ENCODE peak calls at places on chromosome 18, in seven cellular contexts. W is HCT116, O is neuronal stem cell, Q is BE2C, H is lower lobe of right lung, R is gastrocnemius medialis, V is body of pancreas. P is an unnamed sample. For H3K27me3, the result is how much of the 10 kb centered on the place peaks cover.

GRCh38 chr18:66534110-66534509 is 69.8 kb downstream of the CDH19 start:
- DNase-seq in O (no peak), H (no peak), R (no peak), V (no peak), Q (no peak), W (no peak), P (no peak)

GRCh38 chr18:76765649-76766048 is 56.7 kb upstream of the ZNF236 start:
- DNase-seq in V (no peak), Q (no peak), H (no peak), O (no peak), W (no peak), R (no peak), P (no peak)

GRCh38 chr18:62345909-62346308 is 20.8 kb downstream of the TNFRSF11A start:
- DNase-seq in O (no peak), Q (no peak), V (no peak), R (no peak), H (no peak), W (no peak), P (no peak)

GRCh38 chr18:23237524-23238151 is 102.4 kb downstream of the CABLES1 start:
- DNase-seq in W (no peak), H (peak), Q (no peak), R (no peak), O (no peak), V (no peak), P (peak)

GRCh38 chr18:77086034-77086433 is 46.5 kb downstream of the MBP start:
- DNase-seq in R (no peak), H (no peak), V (no peak), Q (no peak), O (no peak), W (no peak), P (peak)

GRCh38 chr18:3985664-3986063 is 469.4 kb downstream of the DLGAP1 start:
- DNase-seq in R (no peak), O (no peak), V (no peak), Q (no peak), W (no peak), H (no peak), P (no peak)

GRCh38 chr18:12121175-12122095 is 27.8 kb downstream of the ANKRD62 start:
- DNase-seq in R (no peak), W (peak), H (no peak), Q (no peak), V (no peak), O (no peak), P (no peak)

GRCh38 chr18:48639772-48640432 is 101.1 kb downstream of the CTIF start:
- DNase-seq in R (no peak), W (no peak), H (no peak), Q (no peak), V (no peak), O (no peak), P (no peak)

GRCh38 chr18:21803495-21803894 is 62.9 kb downstream of the MIB1 start:
- DNase-seq in Q (no peak), H (no peak), R (no peak), V (no peak), O (no peak), W (no peak), P (no peak)

GRCh38 chr18:55324166-55324565 is 263.8 kb downstream of the TCF4 start:
- DNase-seq in Q (no peak), W (no peak), R (no peak), O (no peak), V (no peak), H (no peak), P (no peak)

GRCh38 chr18:71899183-71899582 is 645.0 kb downstream of the CBLN2 start:
- DNase-seq in W (no peak), H (no peak), O (no peak), V (no peak), Q (no peak), R (no peak), P (no peak)

GRCh38 chr18:49876536-49876935 is 63.2 kb upstream of the ACAA2 start:
- DNase-seq in R (no peak), H (no peak), W (no peak), O (no peak), Q (no peak), V (no peak), P (no peak)

GRCh38 chr18:13401404-13401803 is 182.8 kb downstream of the LDLRAD4 start:
- DNase-seq in R (no peak), Q (no peak), V (no peak), O (no peak), H (no peak), W (no peak), P (no peak)

GRCh38 chr18:29034113-29034856 is 857.4 kb upstream of the CDH2 start:
- DNase-seq in R (no peak), O (no peak), W (no peak), H (no peak), Q (no peak), V (no peak), P (no peak)

GRCh38 chr18:69484699-69485396 is 84.2 kb downstream of the DOK6 start:
- DNase-seq in H (no peak), Q (no peak), R (no peak), O (no peak), W (no peak), V (no peak), P (peak)

GRCh38 chr18:23814977-23815614 is 125.8 kb downstream of the LAMA3 start:
- DNase-seq in Q (no peak), V (no peak), H (no peak), R (peak), W (no peak), O (no peak), P (no peak)

GRCh38 chr18:21678897-21679296 is 25.7 kb downstream of the ABHD3 start:
- DNase-seq in Q (no peak), O (no peak), R (no peak), W (no peak), V (no peak), H (no peak), P (no peak)

GRCh38 chr18:37847544-37847943 is 281.9 kb upstream of the CELF4 start:
- DNase-seq in R (no peak), V (no peak), Q (no peak), W (no peak), H (no peak), O (no peak), P (no peak)

GRCh38 chr18:23723121-23723520 is 33.9 kb downstream of the LAMA3 start:
- DNase-seq in O (no peak), V (no peak), W (no peak), H (no peak), R (no peak), Q (no peak), P (no peak)

GRCh38 chr18:63975632-63976031 is 5.8 kb downstream of the SERPINB8 start:
- DNase-seq in V (no peak), W (no peak), R (no peak), O (no peak), Q (no peak), H (no peak), P (no peak)

GRCh38 chr18:63977040-63977439 is 7.2 kb downstream of the SERPINB8 start:
- DNase-seq in R (no peak), Q (no peak), V (no peak), O (no peak), W (no peak), H (no peak), P (no peak)

GRCh38 chr18:63970803-63971191 is 916 bp downstream of the SERPINB8 start:
- DNase-seq in H (peak), R (no peak), W (no peak), O (no peak), V (peak), Q (no peak), P (peak)

GRCh38 chr18:63971320-63972071 is 1.6 kb downstream of the SERPINB8 start:
- DNase-seq in V (no peak), W (no peak), H (no peak), R (no peak), O (no peak), Q (no peak), P (no peak)

GRCh38 chr18:63974991-63975390 is 5.1 kb downstream of the SERPINB8 start:
- DNase-seq in W (peak), V (no peak), R (no peak), Q (no peak), O (no peak), H (no peak), P (no peak)
- H3K27me3 ChIP-seq in W (under half), V (under half), R (under half), Q (under half), O (under half), H (under half), P (under half)

DNA sequence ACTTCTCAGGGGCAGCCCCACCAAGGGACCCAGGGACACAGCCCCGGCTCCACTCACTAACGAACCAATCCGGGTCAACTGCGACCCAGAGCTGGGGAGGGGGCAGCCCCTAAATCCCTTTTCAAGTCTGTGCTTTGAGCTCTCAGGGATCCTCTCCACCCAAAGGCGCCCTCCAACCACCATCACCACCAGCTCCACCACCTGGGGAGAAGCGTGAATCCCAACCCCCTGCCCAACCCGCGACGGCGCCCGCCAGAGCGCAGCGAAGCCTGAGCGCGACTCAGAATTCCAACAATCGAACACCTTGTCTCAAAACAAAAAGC is 513 bp downstream of the DSC3 start:
- DNase-seq in O (peak), V (no peak), R (no peak), H (no peak), W (no peak), Q (no peak), P (no peak)
- H3K4me3 ChIP-seq in O (peak), V (no peak), R (peak), H (peak), W (peak), Q (no peak), P (no peak)

DNA sequence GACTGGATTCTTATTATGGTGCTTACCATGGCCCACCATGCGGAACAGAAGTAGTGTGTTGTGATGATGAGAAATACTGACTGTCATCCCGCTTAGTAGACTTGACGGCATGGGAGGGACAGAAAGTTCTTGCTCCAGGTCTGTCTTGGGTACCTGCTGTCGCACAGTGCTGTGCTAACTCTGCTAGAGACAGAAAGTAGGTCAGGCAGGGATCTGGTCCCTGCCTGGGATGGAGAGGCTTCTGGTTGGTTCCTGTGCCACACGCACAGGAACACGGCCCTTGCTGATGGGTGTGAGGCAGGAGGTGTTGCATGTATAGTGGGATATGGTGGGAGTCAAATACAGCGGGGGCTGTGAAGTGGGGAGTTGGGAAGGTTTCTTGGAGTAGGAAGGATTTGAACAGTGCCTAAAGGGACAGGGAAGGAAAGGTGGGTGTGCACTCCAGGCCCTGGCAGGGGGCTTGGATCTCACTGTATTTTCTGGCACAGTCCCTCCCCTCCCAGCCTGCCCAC is 6.8 kb downstream of the RAB31 start:
- DNase-seq in Q (no peak), W (no peak), V (no peak), O (no peak), R (no peak), H (no peak), P (no peak)
- H3K27me3 ChIP-seq in Q (under half), W (under half), V (under half), O (under half), R (under half), H (under half), P (under half)

GRCh38 chr18:26978812-26979341 is 113.4 kb upstream of the AQP4 start:
- DNase-seq in V (no peak), Q (no peak), H (no peak), R (no peak), W (no peak), O (no peak), P (no peak)
- H3K4me3 ChIP-seq in V (no peak), Q (no peak), H (no peak), R (no peak), W (no peak), O (no peak), P (no peak)

GRCh38 chr18:499351-500229 is 911 bp downstream of the COLEC12 start:
- DNase-seq in W (no peak), R (no peak), O (no peak), Q (peak), V (no peak), H (peak), P (peak)

GRCh38 chr18:498901-499300 is 1.6 kb downstream of the COLEC12 start:
- DNase-seq in R (no peak), W (no peak), O (no peak), V (no peak), Q (no peak), H (no peak), P (no peak)

GRCh38 chr18:500230-500555 is 308 bp downstream of the COLEC12 start:
- DNase-seq in H (no peak), V (no peak), R (no peak), O (peak), Q (no peak), W (no peak), P (peak)

GRCh38 chr18:501406-501714 is 859 bp upstream of the COLEC12 start:
- DNase-seq in H (no peak), W (no peak), O (no peak), R (no peak), Q (no peak), V (no peak), P (no peak)

DNA sequence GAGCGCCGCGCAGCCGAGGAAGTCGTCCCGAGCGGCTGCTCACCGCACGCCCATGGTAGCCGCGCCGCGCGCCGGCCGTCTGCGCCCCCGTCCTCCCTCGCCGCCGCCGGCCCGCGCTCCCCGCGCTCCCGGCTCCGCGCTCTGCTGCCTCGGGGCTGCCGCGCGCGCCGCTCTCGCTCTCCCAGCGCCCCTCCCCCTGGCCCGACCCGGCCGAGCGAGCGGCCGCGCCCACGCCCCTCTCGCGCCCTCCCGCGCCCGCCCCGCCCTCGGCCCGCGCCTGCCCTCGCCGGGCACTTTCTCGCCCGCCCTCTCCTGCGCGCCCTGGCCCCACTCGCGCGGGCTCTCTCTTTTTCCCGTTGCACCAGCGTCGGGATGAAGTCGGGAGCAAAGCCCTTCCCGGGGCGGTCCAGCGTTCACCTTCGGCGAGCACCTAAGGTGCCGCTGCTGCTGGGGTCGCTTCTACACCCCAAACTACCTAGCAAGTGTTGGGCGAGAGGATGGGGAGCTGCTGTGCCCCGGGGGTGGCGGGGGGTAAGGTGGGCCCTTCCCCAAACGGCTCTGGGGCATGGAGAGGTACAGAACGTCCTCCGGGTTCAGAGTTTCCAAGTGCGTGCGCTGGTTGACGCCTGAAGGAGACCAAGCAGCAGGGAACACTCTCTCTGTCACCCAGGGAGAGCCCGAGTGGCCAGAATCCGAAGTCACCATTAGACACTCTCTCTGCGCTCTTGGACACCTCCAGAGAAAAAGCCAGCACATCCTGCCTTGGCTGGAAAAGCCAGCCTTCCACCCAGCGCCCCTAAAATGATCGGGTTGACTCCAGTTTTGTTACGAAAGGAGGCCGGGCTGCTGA is at the start of gene COLEC12:
- DNase-seq in O (peak), V (no peak), H (peak), W (no peak), Q (no peak), R (no peak), P (peak)
- H3K27me3 ChIP-seq in O (under half), V (under half), H (under half), W (under half), Q (under half), R (under half), P (under half)

GRCh38 chr18:26477828-26478466 is 70.4 kb downstream of the KCTD1 start:
- DNase-seq in R (no peak), H (no peak), O (no peak), V (no peak), W (no peak), Q (no peak), P (no peak)

GRCh38 chr18:26479065-26479685 is 69.2 kb downstream of the KCTD1 start:
- DNase-seq in V (no peak), O (no peak), R (no peak), Q (no peak), H (no peak), W (no peak), P (no peak)

GRCh38 chr18:26482567-26482966 is 65.8 kb downstream of the KCTD1 start:
- DNase-seq in H (no peak), O (no peak), V (no peak), R (no peak), W (no peak), Q (no peak), P (peak)

GRCh38 chr18:26480897-26481795 is 67.2 kb downstream of the KCTD1 start:
- DNase-seq in H (no peak), R (no peak), W (peak), O (no peak), V (no peak), Q (no peak), P (peak)

DNA sequence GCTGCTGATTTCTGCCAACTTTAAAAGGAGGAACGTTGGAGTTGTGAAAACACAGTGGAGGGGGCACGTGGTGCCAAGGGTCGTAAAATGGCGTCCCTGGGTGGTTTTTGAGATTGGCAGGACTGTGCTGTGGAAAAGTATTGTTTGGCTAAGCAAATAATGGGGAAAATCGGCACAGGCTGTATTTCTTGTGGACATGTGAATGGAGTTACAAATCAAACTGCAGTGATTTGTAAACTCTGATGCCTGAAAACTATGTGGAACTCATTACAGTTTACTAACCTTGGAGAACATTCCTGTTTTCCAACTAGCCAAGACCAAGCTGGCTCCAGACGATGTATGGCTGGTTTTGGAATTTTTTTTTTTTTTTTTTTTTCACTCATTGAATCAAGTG is 68.7 kb downstream of the KCTD1 start:
- DNase-seq in H (no peak), V (no peak), O (no peak), W (no peak), Q (no peak), R (no peak), P (no peak)
- H3K4me3 ChIP-seq in H (no peak), V (no peak), O (no peak), W (no peak), Q (no peak), R (no peak), P (no peak)

DNA sequence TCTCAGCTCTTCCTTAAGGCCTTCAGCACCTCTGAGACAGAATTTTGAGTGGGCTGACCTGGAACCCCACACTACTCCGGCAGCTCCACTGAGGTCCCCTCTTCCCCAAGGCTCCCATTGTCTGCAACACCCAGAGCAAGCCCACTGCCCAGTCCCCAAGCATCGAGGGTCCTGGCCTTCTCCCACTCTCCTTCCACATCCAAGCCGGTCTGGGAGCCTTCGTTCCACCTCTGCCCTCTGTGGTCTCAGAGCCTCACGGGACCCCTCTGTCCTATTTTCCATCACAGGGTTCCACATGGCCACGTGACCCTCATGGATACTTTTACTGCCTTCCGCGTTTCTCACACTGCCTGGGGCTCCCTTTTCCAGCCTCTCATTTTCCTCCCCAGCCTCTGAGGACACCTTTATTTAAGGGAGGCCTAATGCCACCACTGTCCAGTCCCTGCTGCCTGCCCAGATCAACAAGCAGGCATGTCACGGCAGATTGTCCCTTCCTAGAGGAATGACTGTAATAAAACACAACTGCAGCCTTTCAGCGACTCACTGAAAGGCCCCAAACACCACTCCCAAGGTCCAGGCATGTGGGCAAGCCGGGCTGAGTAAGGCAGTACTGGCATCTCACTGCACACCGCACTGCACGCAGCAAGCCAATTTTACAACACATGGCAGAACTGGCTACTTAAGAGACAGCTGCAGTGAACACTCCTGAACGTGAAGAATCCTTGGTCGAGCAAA is 7.9 kb upstream of the SALL3 start:
- DNase-seq in V (no peak), R (no peak), H (no peak), W (no peak), Q (no peak), O (no peak), P (no peak)
- H3K27me3 ChIP-seq in V (under half), R (under half), H (half or more), W (under half), Q (under half), O (under half), P (under half)